ENCODE peak calls at places on chromosomes 2 and 18, in nine cellular contexts. J is stimulated activated CD4-positive, alpha-beta T cell treated with anti-CD3 and anti-CD28 coated beads, Interleukin-15, amount 100 ng/mL, for 24 hours; L is HT1080; A is cardiac fibroblast; G is A172; P is HFFc6; Y is upper lobe of right lung; R is ELR; X is H54. E is an unnamed sample.

GRCh38 chr2:33134086-33134763 is 187.5 kb downstream of the LTBP1 start:
- DNase-seq in P (peak; percentile 98), G (peak; percentile 93), R (peak; percentile 94), A (peak; percentile 95), L (peak; percentile 98), X (peak; percentile 51), J (no peak), Y (no peak), E (no peak)

GRCh38 chr2:127985735-127986134 is 42.1 kb downstream of the SAP130 start:
- DNase-seq in J (no peak), L (no peak), R (no peak), A (no peak), X (no peak), Y (no peak), G (no peak), P (no peak), E (no peak)

GRCh38 chr2:3645745-3646389 is 12.1 kb upstream of the ALLC start:
- DNase-seq in X (no peak), Y (peak; percentile 23), J (no peak), L (no peak), R (no peak), A (no peak), G (no peak), P (no peak), E (no peak)

GRCh38 chr2:112958428-112959108 is 19.2 kb upstream of the IL36G start:
- DNase-seq in L (peak; percentile 70), P (peak; percentile 52), A (peak; percentile 71), X (peak; percentile 33), R (peak; percentile 77), J (peak; percentile 43), Y (no peak), G (peak; percentile 65), E (no peak)

GRCh38 chr18:32091724-32092421 is at the start of gene RNF138:
- DNase-seq in G (peak; percentile 75), X (peak; percentile 50), L (peak; percentile 76), A (peak; percentile 86), P (peak; percentile 71), R (peak; percentile 89), Y (peak; percentile 96), J (peak; percentile 92), E (peak; percentile 95)

GRCh38 chr2:201298462-201298861 is 38.1 kb downstream of the CASP8 start:
- DNase-seq in Y (no peak), P (no peak), A (no peak), L (peak; percentile 8), R (peak; percentile 16), J (no peak), G (no peak), X (no peak), E (no peak)

GRCh38 chr2:12941203-12941602 is 224.5 kb downstream of the TRIB2 start:
- DNase-seq in G (no peak), Y (no peak), R (no peak), L (no peak), P (no peak), J (no peak), A (no peak), X (no peak), E (no peak)

GRCh38 chr18:56509656-56510055 is 128.7 kb downstream of the TXNL1 start:
- DNase-seq in A (no peak), X (no peak), G (no peak), P (no peak), Y (no peak), R (no peak), J (no peak), L (no peak), E (no peak)

GRCh38 chr18:4639628-4640310 is 184.7 kb upstream of the DLGAP1 start:
- DNase-seq in A (no peak), X (no peak), G (no peak), J (no peak), R (no peak), P (no peak), Y (no peak), L (no peak), E (no peak)

GRCh38 chr2:24652265-24653232 is 140.6 kb downstream of the PTRHD1 start:
- DNase-seq in R (peak; percentile 5), X (no peak), A (no peak), L (no peak), P (no peak), Y (no peak), J (no peak), G (no peak), E (no peak)

GRCh38 chr2:68776124-68776523 is 41.5 kb downstream of the ARHGAP25 start:
- DNase-seq in X (no peak), Y (no peak), R (no peak), A (no peak), J (no peak), L (no peak), P (no peak), G (no peak), E (no peak)

GRCh38 chr2:95799892-95800291 is 191.7 kb downstream of the ANKRD36C start:
- DNase-seq in Y (no peak), R (no peak), A (no peak), P (no peak), G (no peak), J (no peak), L (no peak), X (no peak), E (no peak)

GRCh38 chr2:27049422-27050280 is 1.8 kb upstream of the AGBL5 start:
- DNase-seq in L (no peak), R (peak; percentile 63), P (no peak), J (peak; percentile 85), Y (peak; percentile 82), G (no peak), X (peak; percentile 53), A (no peak), E (no peak)

GRCh38 chr2:16774091-16774490 is 108.5 kb upstream of the CYRIA start:
- DNase-seq in P (no peak), Y (no peak), L (peak; percentile 60), A (peak; percentile 8), X (no peak), G (peak; percentile 42), R (peak; percentile 0), J (no peak), E (no peak)

GRCh38 chr2:160401895-160402294 is 91.7 kb downstream of the RBMS1 start:
- DNase-seq in Y (no peak), X (no peak), G (no peak), R (no peak), J (no peak), A (no peak), P (no peak), L (no peak), E (no peak)

GRCh38 chr2:175855794-175856453 is 146.1 kb downstream of the LNPK start:
- DNase-seq in A (no peak), Y (no peak), P (peak; percentile 64), J (no peak), X (peak; percentile 42), L (peak; percentile 81), R (peak; percentile 66), G (peak; percentile 73), E (no peak)

GRCh38 chr2:74436804-74437695 is 4.7 kb downstream of the RTKN start:
- DNase-seq in L (no peak), J (no peak), R (no peak), P (no peak), A (peak; percentile 34), Y (no peak), X (no peak), G (no peak), E (no peak)

GRCh38 chr2:138550172-138550571 is 48.6 kb downstream of the SPOPL start:
- DNase-seq in R (no peak), X (no peak), J (no peak), Y (no peak), P (no peak), L (no peak), G (no peak), A (no peak), E (no peak)

GRCh38 chr2:1607971-1608688 is 136.2 kb downstream of the PXDN start:
- DNase-seq in X (no peak), P (peak; percentile 33), G (peak; percentile 35), L (no peak), A (no peak), R (peak; percentile 85), Y (peak; percentile 25), J (no peak), E (peak; percentile 22)

GRCh38 chr2:180753809-180754761 is 226.3 kb upstream of the UBE2E3 start:
- DNase-seq in L (peak; percentile 93), G (peak; percentile 59), P (peak; percentile 50), J (no peak), X (no peak), A (no peak), R (peak; percentile 88), Y (no peak), E (no peak)

GRCh38 chr2:64996914-64997313 is 7.7 kb downstream of the SLC1A4 start:
- DNase-seq in J (no peak), P (no peak), G (no peak), R (peak; percentile 28), A (no peak), X (no peak), Y (no peak), L (no peak), E (no peak)

GRCh38 chr2:113179446-113180045 is 5.8 kb downstream of the PSD4 start:
- DNase-seq in R (no peak), P (no peak), L (no peak), Y (no peak), A (no peak), X (no peak), G (no peak), J (no peak), E (peak; percentile 35)

GRCh38 chr2:158394453-158394852 is 62.1 kb downstream of the CCDC148 start:
- DNase-seq in G (peak; percentile 22), Y (no peak), R (peak; percentile 24), J (no peak), A (no peak), L (no peak), X (no peak), P (no peak), E (no peak)

GRCh38 chr18:36496022-36496421 is 198.5 kb downstream of the FHOD3 start:
- DNase-seq in G (no peak), Y (no peak), L (peak; percentile 32), R (no peak), J (peak; percentile 9), P (peak; percentile 8), A (peak; percentile 19), X (no peak), E (no peak)